ENCODE peak calls at places on chromosomes 3 and 15, in ten cellular contexts. D is HL-60, T is HCT116, R is DND-41, M is endodermal cell, L is fibroblast of pulmonary artery, J is fibroblast of mammary gland, X is left ventricle myocardium inferior, Q is skeletal muscle cell, O is heart left ventricle. I is an unnamed sample.

GRCh38 chr3:106750092-106750491 is 627.1 kb upstream of the CCDC54 start:
- DNase-seq in D (no peak), T (no peak), R (no peak), M (peak; percentile 53), L (no peak), J (no peak), X (no peak), Q (no peak), O (no peak), I (no peak)

GRCh38 chr15:76285241-76285825 is 25.9 kb downstream of the ETFA start:
- DNase-seq in D (peak; percentile 11), T (no peak), R (no peak), M (no peak), L (peak; percentile 29), J (peak; percentile 18), X (no peak), Q (no peak), O (no peak), I (no peak)

GRCh38 chr15:37099321-37100108 is 834 bp downstream of the MEIS2 start:
- DNase-seq in D (no peak), T (peak; percentile 16), R (no peak), M (no peak), L (no peak), J (peak; percentile 80), X (no peak), Q (no peak), O (peak; percentile 59), I (peak; percentile 15)

GRCh38 chr3:166284994-166285393 is 447.8 kb upstream of the BCHE start:
- DNase-seq in D (peak; percentile 1), T (no peak), R (no peak), M (no peak), L (peak; percentile 67), J (peak; percentile 53), X (no peak), Q (no peak), O (no peak), I (no peak)

GRCh38 chr3:50529996-50530706 is 26.7 kb upstream of the CACNA2D2 start:
- DNase-seq in D (no peak), T (no peak), R (no peak), M (peak; percentile 66), L (no peak), J (no peak), X (no peak), Q (no peak), O (no peak), I (no peak)

GRCh38 chr3:84717894-84718293 is 240.9 kb upstream of the CADM2 start:
- DNase-seq in D (no peak), T (no peak), R (no peak), M (no peak), L (no peak), J (no peak), X (no peak), Q (no peak), O (no peak), I (no peak)

GRCh38 chr3:72633101-72633500 is 215.1 kb downstream of the SHQ1 start:
- DNase-seq in D (no peak), T (no peak), R (no peak), M (no peak), L (no peak), J (peak; percentile 49), X (no peak), Q (no peak), O (no peak), I (no peak)

GRCh38 chr15:95922431-95922830 is 408.1 kb upstream of the NR2F2 start:
- DNase-seq in D (no peak), T (peak; percentile 10), R (no peak), M (no peak), L (no peak), J (peak; percentile 1), X (no peak), Q (no peak), O (no peak), I (no peak)

GRCh38 chr3:62159693-62160092 is 213.7 kb downstream of the FEZF2 start:
- DNase-seq in D (no peak), T (no peak), R (no peak), M (no peak), L (peak; percentile 95), J (peak; percentile 86), X (peak; percentile 77), Q (peak; percentile 64), O (peak; percentile 89), I (no peak)

GRCh38 chr15:80536231-80536630 is 132.0 kb downstream of the ARNT2 start:
- DNase-seq in D (no peak), T (no peak), R (no peak), M (no peak), L (no peak), J (no peak), X (no peak), Q (no peak), O (no peak), I (no peak)

GRCh38 chr3:136343873-136344281 is 93.7 kb downstream of the PCCB start:
- DNase-seq in D (no peak), T (no peak), R (no peak), M (no peak), L (peak; percentile 91), J (peak; percentile 99), X (peak; percentile 79), Q (peak; percentile 96), O (peak; percentile 93), I (no peak)

DNA sequence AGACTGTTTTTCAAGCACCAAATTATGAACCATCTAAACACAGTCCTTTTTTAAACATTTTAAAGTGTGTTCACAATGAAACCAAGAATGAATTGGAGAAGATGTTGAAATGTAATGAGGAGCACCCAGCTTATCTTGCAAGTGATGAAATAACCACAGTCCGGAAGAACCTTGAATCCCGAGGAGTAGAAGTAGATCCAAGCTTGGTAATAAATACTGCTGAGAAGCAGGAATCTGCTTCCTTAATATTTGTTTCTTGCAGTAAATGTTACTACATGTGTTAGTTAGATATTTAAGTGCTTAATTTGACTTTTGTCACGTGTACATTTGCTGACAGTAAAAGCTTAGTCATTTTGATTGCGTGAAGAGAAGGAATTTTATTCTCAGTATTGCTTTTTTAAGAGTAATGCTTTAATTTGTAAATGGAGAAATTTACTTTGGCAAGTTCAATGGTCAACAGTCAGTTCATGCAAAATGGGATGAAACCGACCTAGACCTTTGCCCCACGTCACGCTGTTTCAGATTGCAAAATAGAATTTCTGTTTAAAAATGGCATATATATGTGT is 69.8 kb downstream of the OPA1 start:
- DNase-seq in D (no peak), T (no peak), R (no peak), M (no peak), L (peak; percentile 73), J (no peak), X (no peak), Q (no peak), O (no peak), I (no peak)
- H3K4me3 ChIP-seq in D (no peak overlapping the region), T (no peak overlapping the region), R (no peak overlapping the region), M (no peak overlapping the region), L (no peak overlapping the region), J (no peak overlapping the region), X (no peak overlapping the region), Q (no peak overlapping the region), O (no peak overlapping the region), I (no peak overlapping the region)

GRCh38 chr3:17743660-17743995 is 1.2 kb upstream of the TBC1D5 start:
- DNase-seq in D (no peak), T (no peak), R (no peak), M (no peak), L (no peak), J (no peak), X (no peak), Q (no peak), O (no peak), I (no peak)
- H3K4me3 ChIP-seq in D (no peak overlapping the region), T (peak overlapping the region; percentile 67), R (peak overlapping the region; percentile 47), M (peak overlapping the region; percentile 89), L (no peak overlapping the region), J (no peak overlapping the region), X (peak overlapping the region; percentile 94), Q (no peak overlapping the region), O (peak overlapping the region; percentile 80), I (peak overlapping the region; percentile 91)

GRCh38 chr3:98563661-98564281 is 29.6 kb downstream of the CPOX start:
- DNase-seq in D (no peak), T (no peak), R (peak; percentile 19), M (no peak), L (peak; percentile 66), J (peak; percentile 75), X (no peak), Q (peak; percentile 30), O (no peak), I (no peak)
- H3K4me3 ChIP-seq in D (no peak overlapping the region), T (no peak overlapping the region), R (no peak overlapping the region), M (no peak overlapping the region), L (no peak overlapping the region), J (no peak overlapping the region), X (no peak overlapping the region), Q (no peak overlapping the region), O (no peak overlapping the region), I (peak overlapping the region; percentile 72)

DNA sequence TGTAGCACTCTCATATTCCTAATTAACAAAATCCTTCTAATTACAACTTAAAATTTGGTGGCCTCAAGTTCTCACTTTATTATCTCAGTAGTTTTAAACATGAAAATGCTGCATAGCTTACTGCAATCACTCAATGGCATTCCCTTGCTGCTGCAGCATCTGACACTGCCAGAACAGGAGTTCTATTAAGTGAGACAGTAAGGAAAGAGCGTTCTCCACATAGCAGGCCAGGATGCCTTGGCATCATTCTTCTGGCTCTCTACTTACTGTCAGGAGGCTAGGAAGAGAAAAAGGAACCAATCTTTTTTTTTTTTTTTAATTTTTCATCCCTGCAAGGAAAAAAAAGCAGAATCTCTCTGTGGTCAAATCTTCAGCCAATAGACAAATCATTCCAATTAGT is 3.2 kb downstream of the CNBP start:
- DNase-seq in D (no peak), T (no peak), R (no peak), M (no peak), L (no peak), J (no peak), X (no peak), Q (no peak), O (no peak), I (no peak)
- H3K4me3 ChIP-seq in D (peak overlapping the region; percentile 66), T (no peak overlapping the region), R (no peak overlapping the region), M (peak overlapping the region; percentile 93), L (no peak overlapping the region), J (peak overlapping the region; percentile 96), X (peak overlapping the region; percentile 99), Q (peak overlapping the region; percentile 4), O (peak overlapping the region; percentile 66), I (peak overlapping the region; percentile 97)

GRCh38 chr3:11095932-11096265 is 58.4 kb upstream of the HRH1 start:
- DNase-seq in D (no peak), T (peak; percentile 48), R (no peak), M (peak; percentile 68), L (no peak), J (no peak), X (no peak), Q (no peak), O (no peak), I (no peak)
- H3K4me3 ChIP-seq in D (no peak overlapping the region), T (peak overlapping the region; percentile 44), R (no peak overlapping the region), M (no peak overlapping the region), L (no peak overlapping the region), J (peak overlapping the region; percentile 46), X (peak overlapping the region; percentile 39), Q (no peak overlapping the region), O (no peak overlapping the region), I (no peak overlapping the region)

GRCh38 chr15:56245871-56246814 is 2.5 kb upstream of the RFX7 start:
- DNase-seq in D (peak; percentile 91), T (peak; percentile 82), R (peak; percentile 91), M (peak; percentile 97), L (peak; percentile 92), J (peak; percentile 88), X (peak; percentile 87), Q (peak; percentile 43), O (peak; percentile 90), I (peak; percentile 93)
- H3K4me3 ChIP-seq in D (peak overlapping the region; percentile 30), T (peak overlapping the region; percentile 35), R (peak overlapping the region; percentile 21), M (peak overlapping the region; percentile 59), L (peak overlapping the region; percentile 32), J (peak overlapping the region; percentile 40), X (peak overlapping the region; percentile 83), Q (peak overlapping the region; percentile 20), O (peak overlapping the region; percentile 43), I (peak overlapping the region; percentile 86)

I was measured in CD4-positive, CD25-positive, alpha-beta regulatory T cell.